ENCODE peak calls at places on chromosomes 3 and 15, in five cellular contexts. D, F, P, W and J are unnamed samples.

GRCh38 chr15:27025411-27026051 is 54.5 kb downstream of the GABRG3 start:
- DNase-seq in D (no peak), F (no peak), P (no peak), W (no peak), J (no peak)

GRCh38 chr15:73078722-73079121 is 26.5 kb downstream of the NEO1 start:
- DNase-seq in D (peak), F (no peak), P (peak), W (no peak), J (peak)

GRCh38 chr3:183188895-183189462 is 26.4 kb upstream of the LAMP3 start:
- DNase-seq in D (peak), F (no peak), P (no peak), W (no peak), J (peak)

GRCh38 chr3:171446801-171447578 is 13.2 kb downstream of the TNIK start:
- DNase-seq in D (no peak), F (no peak), P (peak), W (no peak), J (peak)

GRCh38 chr3:197339841-197340520 is 41.6 kb upstream of the DLG1 start:
- DNase-seq in D (peak), F (no peak), P (peak), W (no peak), J (peak)

GRCh38 chr3:187719628-187720336 is 17.4 kb upstream of the RTP2 start:
- DNase-seq in D (no peak), F (no peak), P (no peak), W (peak), J (no peak)

GRCh38 chr15:64599226-64599625 is 138.8 kb downstream of the ZNF609 start:
- DNase-seq in D (no peak), F (no peak), P (no peak), W (no peak), J (no peak)

GRCh38 chr3:157493627-157494550 is 9.3 kb downstream of the VEPH1 start:
- DNase-seq in D (peak), F (no peak), P (peak), W (no peak), J (peak)

GRCh38 chr15:48868549-48868948 is 9.4 kb upstream of the EID1 start:
- DNase-seq in D (peak), F (no peak), P (peak), W (no peak), J (peak)

GRCh38 chr15:90031231-90031791 is 30.2 kb downstream of the ZNF710 start:
- DNase-seq in D (peak), F (no peak), P (peak), W (peak), J (peak)

GRCh38 chr3:143171656-143172055 is 52.1 kb downstream of the CHST2 start:
- DNase-seq in D (peak), F (no peak), P (no peak), W (no peak), J (peak)

GRCh38 chr3:195853036-195853435 is 41.3 kb upstream of the MUC4 start:
- DNase-seq in D (no peak), F (no peak), P (no peak), W (peak), J (no peak)

GRCh38 chr15:72491768-72492167 is 17.6 kb downstream of the ARIH1 start:
- DNase-seq in D (peak), F (no peak), P (peak), W (no peak), J (peak)

GRCh38 chr15:101063891-101064794 is 145.0 kb downstream of the LRRK1 start:
- DNase-seq in D (peak), F (no peak), P (no peak), W (peak), J (peak)

GRCh38 chr3:164208026-164208425 is 870.3 kb downstream of the SI start:
- DNase-seq in D (peak), F (no peak), P (no peak), W (no peak), J (no peak)

GRCh38 chr3:81308296-81308695 is 453.1 kb downstream of the GBE1 start:
- DNase-seq in D (peak), F (no peak), P (peak), W (no peak), J (peak)

GRCh38 chr3:4949659-4950058 is 29.6 kb upstream of the BHLHE40 start:
- DNase-seq in D (no peak), F (no peak), P (peak), W (no peak), J (no peak)

GRCh38 chr3:4950948-4951347 is 28.3 kb upstream of the BHLHE40 start:
- DNase-seq in D (no peak), F (no peak), P (no peak), W (no peak), J (no peak)

GRCh38 chr3:4950351-4950784 is 28.9 kb upstream of the BHLHE40 start:
- DNase-seq in D (no peak), F (no peak), P (no peak), W (no peak), J (no peak)

GRCh38 chr3:4948395-4948794 is 30.8 kb upstream of the BHLHE40 start:
- DNase-seq in D (peak), F (no peak), P (peak), W (no peak), J (peak)

GRCh38 chr3:4949004-4949403 is 30.2 kb upstream of the BHLHE40 start:
- DNase-seq in D (no peak), F (no peak), P (no peak), W (no peak), J (no peak)
- H3K4me3 ChIP-seq in D (no peak), F (no peak), P (no peak), W (no peak), J (no peak)

DNA sequence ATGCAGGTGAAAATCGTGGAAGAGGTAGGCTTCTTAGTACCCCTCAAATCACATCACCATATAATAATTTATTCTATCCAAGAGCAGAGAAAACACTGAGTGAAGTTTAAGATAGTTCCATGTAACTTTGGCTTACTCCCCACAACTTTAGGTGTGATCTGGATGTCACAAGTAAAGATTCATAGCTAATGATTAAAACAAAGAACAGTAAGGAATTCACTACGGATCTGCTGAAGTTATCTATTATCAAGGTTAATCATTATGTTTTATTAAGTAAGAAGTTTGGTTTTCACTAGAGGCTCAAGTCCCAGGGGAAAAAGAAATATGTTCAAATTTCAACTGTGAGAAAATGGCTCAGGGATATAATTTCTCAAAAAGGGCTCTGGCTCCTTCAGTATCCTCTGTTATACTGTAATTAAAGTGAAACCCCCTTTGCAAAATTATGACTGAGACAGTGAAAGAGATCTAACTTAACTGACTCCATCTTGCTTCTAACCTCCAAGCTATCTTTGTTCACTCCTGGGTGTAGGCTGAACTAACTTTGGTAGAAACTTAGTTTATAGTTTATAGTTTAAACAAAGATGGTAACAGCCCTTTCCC is 17.1 kb downstream of the CD80 start:
- DNase-seq in D (no peak), F (no peak), P (no peak), W (no peak), J (no peak)
- TF ChIP-seq CTCF in D (no peak), F (no peak), P (no peak), W (no peak), J (no peak)

GRCh38 chr3:186361246-186361611 is 805 bp downstream of the DGKG start:
- DNase-seq in D (no peak), F (no peak), P (no peak), W (no peak), J (no peak)

GRCh38 chr3:186362409-186362757 is 349 bp upstream of the DGKG start:
- DNase-seq in D (no peak), F (no peak), P (no peak), W (no peak), J (no peak)

GRCh38 chr3:186360779-186361178 is 1.3 kb downstream of the DGKG start:
- DNase-seq in D (no peak), F (no peak), P (no peak), W (peak), J (no peak)

GRCh38 chr3:186362988-186363387 is 954 bp upstream of the DGKG start:
- DNase-seq in D (no peak), F (no peak), P (no peak), W (no peak), J (no peak)

DNA sequence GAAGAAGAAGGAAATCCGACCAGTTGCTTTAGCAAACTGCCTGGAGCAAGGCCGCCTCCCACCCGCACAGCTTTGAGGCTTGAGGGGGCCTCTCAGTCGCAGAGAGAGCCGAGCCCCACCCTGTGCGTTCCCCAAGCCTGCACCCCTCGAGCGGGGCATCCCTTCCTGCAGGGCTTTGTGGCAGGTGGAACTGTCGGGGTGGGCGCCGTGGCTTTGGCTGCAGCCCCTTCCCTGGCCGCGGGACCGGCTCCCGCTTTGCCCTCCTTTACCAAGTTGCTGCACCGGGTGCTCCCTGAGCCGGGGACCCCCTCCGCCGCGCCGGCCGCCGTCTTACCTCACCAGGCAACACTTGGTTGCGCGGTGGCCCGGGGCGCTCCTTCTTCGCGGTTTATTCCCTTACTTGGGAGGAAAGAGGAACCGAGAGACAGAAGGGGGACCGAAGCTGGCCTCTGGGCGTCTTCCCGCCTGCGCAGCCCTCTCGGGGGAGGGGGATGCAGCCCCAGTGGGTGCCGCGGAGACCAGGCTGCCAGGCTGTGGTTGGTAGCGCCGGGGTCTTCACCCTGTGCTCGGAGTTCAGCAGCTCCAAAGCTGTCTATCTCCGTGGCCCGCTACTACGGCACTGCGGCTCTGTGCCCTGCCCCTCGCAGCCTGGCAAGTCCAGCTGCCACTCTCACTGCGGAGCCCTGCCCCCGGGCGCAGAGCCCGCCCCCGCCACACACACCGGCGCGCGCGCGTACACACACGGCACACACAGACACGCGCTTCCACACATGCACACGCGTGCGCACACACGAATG is at the start of gene DGKG:
- DNase-seq in D (no peak), F (peak), P (no peak), W (peak), J (no peak)
- H3K4me3 ChIP-seq in D (peak), F (peak), P (peak), W (peak), J (peak)

DNA sequence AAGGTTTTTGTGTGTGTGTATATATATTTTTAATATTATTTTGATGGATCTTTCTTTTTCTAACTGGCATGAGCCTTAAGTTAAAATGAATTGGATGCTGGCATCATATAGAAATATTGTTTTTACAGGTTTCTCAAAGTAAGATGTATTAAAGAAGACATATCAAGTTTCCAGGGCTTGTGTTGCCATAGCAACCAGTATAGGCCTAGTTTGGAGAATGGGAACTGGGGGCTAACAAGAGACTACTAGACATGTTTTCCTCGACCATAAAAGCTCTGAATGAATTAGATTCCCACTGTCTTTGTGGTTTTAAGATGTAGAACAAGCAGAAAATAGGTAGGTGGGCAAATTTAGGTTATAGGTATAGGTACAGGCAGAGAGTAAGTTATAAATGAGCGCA is 771.4 kb downstream of the TUSC7 start:
- DNase-seq in D (no peak), F (no peak), P (no peak), W (no peak), J (no peak)
- TF ChIP-seq CTCF in D (no peak), F (no peak), P (no peak), W (no peak), J (no peak)

DNA sequence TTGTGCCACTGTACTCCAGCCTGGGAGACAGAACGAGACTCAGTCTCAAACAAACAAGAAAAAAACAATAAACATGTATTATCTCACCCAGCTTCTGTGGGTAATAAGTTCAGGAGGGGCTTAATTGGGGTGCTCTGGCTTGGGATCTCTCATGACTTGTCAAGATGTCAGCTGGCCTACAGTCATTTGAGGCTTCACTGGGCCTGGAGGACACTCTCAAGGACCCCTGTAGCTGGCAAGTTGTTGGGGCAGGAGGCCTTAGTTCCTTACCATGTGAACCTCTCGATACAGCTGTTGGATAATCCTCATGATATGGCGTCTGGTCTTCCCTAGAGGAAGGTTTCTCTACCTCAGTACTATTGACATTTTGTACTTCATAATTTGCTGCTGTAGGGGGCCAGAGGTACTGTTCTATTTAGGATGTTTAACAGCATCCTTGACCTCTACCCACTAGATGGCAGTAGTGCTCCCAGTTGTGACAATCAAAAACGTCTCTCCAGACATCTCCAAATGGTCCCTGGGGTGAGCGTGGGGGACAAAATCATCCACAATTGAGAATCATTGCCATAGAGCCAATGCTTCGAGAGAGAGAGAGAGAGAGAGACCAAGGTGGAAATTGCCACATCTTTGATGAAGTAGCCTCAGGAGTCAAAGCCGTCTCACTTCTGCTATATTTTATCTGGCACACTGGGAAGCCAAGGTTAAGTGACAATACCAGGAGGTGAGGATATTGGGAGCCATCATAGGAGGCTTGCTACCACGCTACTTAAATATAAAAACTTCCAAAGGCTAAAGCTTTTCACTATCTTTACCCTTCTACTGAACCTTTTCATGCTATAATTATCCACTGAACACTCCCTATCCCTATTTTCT is 23.9 kb upstream of the SLTM start:
- DNase-seq in D (peak), F (no peak), P (peak), W (no peak), J (peak)
- H3K4me3 ChIP-seq in D (no peak), F (no peak), P (no peak), W (no peak), J (no peak)

DNA sequence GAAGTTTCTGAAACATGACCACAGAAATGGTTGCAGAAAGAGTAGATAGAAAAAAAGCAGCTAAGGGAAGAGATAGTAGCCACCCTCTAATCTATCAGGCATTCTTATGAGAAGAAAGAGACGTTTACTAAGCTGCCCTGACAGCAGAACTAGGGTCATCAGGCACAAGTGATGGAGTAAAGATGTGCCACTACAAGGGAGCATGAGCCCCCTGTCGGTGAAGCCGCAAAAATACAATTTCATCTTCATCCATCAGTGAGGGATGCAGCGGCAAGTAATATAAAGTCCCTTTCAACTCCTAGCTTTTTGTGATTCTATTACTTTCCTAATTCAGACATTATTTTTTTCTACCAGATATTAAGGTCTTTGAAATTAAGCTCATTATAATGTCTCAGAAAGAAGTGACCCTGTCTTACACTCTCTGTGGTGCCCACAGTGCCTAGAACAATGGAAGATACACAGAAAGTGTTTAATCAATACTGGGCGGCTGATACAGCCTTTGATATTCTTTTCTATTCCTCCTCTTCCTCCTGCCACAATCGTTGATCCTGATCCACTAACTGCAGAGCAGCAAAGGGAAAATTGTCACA is 651.6 kb downstream of the NTRK3 start:
- DNase-seq in D (peak), F (no peak), P (no peak), W (no peak), J (no peak)
- TF ChIP-seq CTCF in D (peak), F (peak), P (peak), W (peak), J (peak)